ENCODE peak calls at places on chromosomes 5 and 9, in five cellular contexts. Z is activated CD4-positive, CD25-positive, alpha-beta regulatory T cell; A is anterior cingulate cortex; C is DMS153; B is neuronal stem cell. J is an unnamed sample.

GRCh38 chr5:172106511-172107356 is 81.3 kb downstream of the STK10 start:
- DNase-seq in A (no peak), B (peak; percentile 76), C (no peak), Z (peak; percentile 38), J (peak; percentile 86)

GRCh38 chr5:139482050-139482889 is at the start of gene STING1:
- DNase-seq in C (peak; percentile 87), Z (peak; percentile 42), A (no peak), B (no peak), J (no peak)

GRCh38 chr9:72386186-72386585 is 21.2 kb upstream of the ZFAND5 start:
- DNase-seq in A (no peak), B (no peak), C (no peak), Z (no peak), J (no peak)

GRCh38 chr5:178281321-178281720 is 48.7 kb upstream of the PHYKPL start:
- DNase-seq in Z (no peak), C (no peak), B (no peak), A (no peak), J (no peak)

GRCh38 chr5:55160493-55161209 is 680 bp downstream of the GPX8 start:
- DNase-seq in B (no peak), A (no peak), C (no peak), Z (no peak), J (peak; percentile 52)

GRCh38 chr5:91401175-91401574 is 18.1 kb upstream of the ARRDC3 start:
- DNase-seq in B (no peak), A (no peak), C (no peak), Z (no peak), J (no peak)

GRCh38 chr9:106203832-106204516 is 509.6 kb downstream of the TMEM38B start:
- DNase-seq in B (no peak), Z (no peak), C (peak; percentile 56), A (no peak), J (no peak)

GRCh38 chr9:34279431-34279830 is 49.6 kb downstream of the KIF24 start:
- DNase-seq in Z (no peak), C (peak; percentile 86), A (no peak), B (no peak), J (no peak)

GRCh38 chr5:89313804-89314588 is 431.0 kb upstream of the MEF2C start:
- DNase-seq in B (no peak), Z (no peak), A (no peak), C (peak; percentile 2), J (no peak)

GRCh38 chr9:108639736-108640135 is 216.1 kb downstream of the ACTL7B start:
- DNase-seq in B (no peak), Z (no peak), C (no peak), A (no peak), J (no peak)

GRCh38 chr9:127077658-127077975 is 44.8 kb downstream of the ANGPTL2 start:
- DNase-seq in C (no peak), B (no peak), A (no peak), Z (no peak), J (no peak)

J was measured in ecto neural progenitor cell.